ENCODE peak calls at places on chromosome 5, in five cellular contexts. S is GM10248, O is AG04450, H is glutamatergic neuron, L is MCF 10A. Y is an unnamed sample.

GRCh38 chr5:17691781-17692180 is 57.5 kb downstream of the TAF11L14 start:
- DNase-seq in H (no peak), S (no peak), L (no peak), O (no peak), Y (no peak)

GRCh38 chr5:158947831-158948230 is 151.9 kb downstream of the EBF1 start:
- DNase-seq in H (no peak), L (no peak), S (no peak), O (no peak), Y (no peak)

GRCh38 chr5:17709011-17709710 is 74.9 kb downstream of the TAF11L14 start:
- DNase-seq in O (no peak), L (no peak), S (no peak), H (no peak), Y (no peak)

GRCh38 chr5:169628891-169629290 is 8.2 kb upstream of the DOCK2 start:
- DNase-seq in S (no peak), H (no peak), L (no peak), O (peak), Y (no peak)

GRCh38 chr5:16970260-16970659 is 34.2 kb upstream of the MYO10 start:
- DNase-seq in O (no peak), L (no peak), H (no peak), S (no peak), Y (no peak)

GRCh38 chr5:76874088-76874581 is 24.3 kb downstream of the S100Z start:
- DNase-seq in H (no peak), S (peak), L (no peak), O (no peak), Y (peak)

GRCh38 chr5:122192883-122193496 is 63.6 kb downstream of the ZNF474 start:
- DNase-seq in L (peak), O (peak), S (peak), H (no peak), Y (peak)

GRCh38 chr5:104088876-104089778 is 526.5 kb upstream of the NUDT12 start:
- DNase-seq in H (no peak), O (no peak), L (peak), S (no peak), Y (no peak)

GRCh38 chr5:54257366-54258118 is 52.8 kb downstream of the ARL15 start:
- DNase-seq in O (no peak), S (no peak), L (no peak), H (no peak), Y (no peak)

GRCh38 chr5:2861605-2862004 is 110.1 kb upstream of the IRX2 start:
- DNase-seq in L (peak), H (no peak), S (no peak), O (no peak), Y (no peak)

GRCh38 chr5:179766021-179766725 is 27.6 kb upstream of the LTC4S start:
- DNase-seq in S (no peak), H (no peak), L (no peak), O (no peak), Y (no peak)

GRCh38 chr5:113204525-113205161 is 228.0 kb downstream of the DCP2 start:
- DNase-seq in H (no peak), O (no peak), L (peak), S (no peak), Y (no peak)

GRCh38 chr5:152817311-152817710 is 412.2 kb upstream of the NMUR2 start:
- DNase-seq in S (no peak), O (no peak), L (no peak), H (no peak), Y (no peak)

GRCh38 chr5:140246378-140247122 is 56.4 kb downstream of the PFDN1 start:
- DNase-seq in O (no peak), H (no peak), L (no peak), S (no peak), Y (no peak)

GRCh38 chr5:176542135-176542595 is 5.0 kb upstream of the RNF44 start:
- DNase-seq in H (no peak), O (no peak), L (peak), S (no peak), Y (no peak)

GRCh38 chr5:100690036-100690560 is 154.9 kb downstream of the FAM174A start:
- DNase-seq in O (no peak), L (no peak), S (no peak), H (no peak), Y (no peak)

GRCh38 chr5:160155017-160155725 is 35.9 kb upstream of the PWWP2A start:
- DNase-seq in O (no peak), S (no peak), H (no peak), L (peak), Y (no peak)

GRCh38 chr5:72847989-72848473 is 31.6 kb downstream of the TNPO1 start:
- DNase-seq in H (peak), L (peak), S (peak), O (peak), Y (peak)
- TF ChIP-seq CTCF in H (no peak), L (no peak), S (no peak), O (no peak), Y (no peak)

DNA sequence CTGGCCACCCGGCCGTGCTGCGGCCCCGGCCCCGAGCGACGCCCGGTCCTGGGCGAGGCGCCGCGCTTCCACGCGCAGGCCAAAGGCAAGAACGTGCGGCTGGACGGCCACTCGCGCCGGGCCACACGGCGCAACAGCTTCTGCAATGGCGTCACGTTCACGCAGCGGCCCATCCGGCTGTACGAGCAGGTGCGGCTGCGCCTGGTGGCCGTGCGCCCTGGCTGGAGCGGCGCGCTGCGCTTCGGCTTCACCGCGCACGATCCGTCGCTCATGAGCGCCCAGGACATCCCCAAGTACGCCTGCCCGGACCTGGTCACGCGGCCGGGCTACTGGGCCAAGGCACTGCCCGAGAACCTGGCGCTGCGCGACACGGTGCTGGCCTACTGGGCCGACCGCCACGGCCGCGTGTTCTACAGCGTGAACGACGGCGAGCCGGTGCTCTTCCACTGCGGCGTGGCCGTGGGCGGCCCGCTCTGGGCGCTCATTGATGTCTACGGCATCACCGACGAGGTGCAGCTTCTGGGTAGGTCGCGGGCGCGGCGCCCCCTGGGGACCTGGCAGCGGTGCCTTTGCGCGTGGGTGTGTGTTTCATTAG is 28.8 kb downstream of the NEURL1B start:
- DNase-seq in H (no peak), L (no peak), S (no peak), O (no peak), Y (no peak)
- TF ChIP-seq CTCF in H (no peak), L (no peak), S (no peak), O (no peak), Y (no peak)

DNA sequence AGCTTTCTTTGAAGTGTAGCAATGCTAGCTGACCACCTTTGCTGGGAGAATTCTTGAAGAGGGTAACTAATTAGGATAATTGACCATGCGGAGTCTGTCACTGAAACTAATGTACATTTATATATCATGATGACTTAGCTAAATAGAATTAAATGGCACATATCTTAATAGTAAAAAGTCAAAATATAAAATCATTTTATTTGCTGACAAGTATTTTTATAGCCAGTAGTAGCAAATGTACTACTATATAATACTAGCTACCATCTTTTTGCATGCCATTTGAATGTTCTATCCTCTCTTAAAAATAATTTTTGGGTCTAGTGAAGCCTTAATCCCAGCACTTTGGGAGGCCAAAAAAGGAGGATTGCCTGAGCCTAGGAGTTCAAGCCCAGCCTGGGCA is 605.8 kb upstream of the COX7C start:
- DNase-seq in O (no peak), S (no peak), H (no peak), L (no peak), Y (no peak)
- TF ChIP-seq CTCF in O (no peak), S (no peak), H (no peak), L (no peak), Y (no peak)

GRCh38 chr5:146474040-146474439 is 26.9 kb downstream of the TCERG1 start:
- DNase-seq in H (no peak), S (no peak), O (no peak), L (no peak), Y (no peak)

GRCh38 chr5:146475906-146476305 is 28.8 kb downstream of the TCERG1 start:
- DNase-seq in H (no peak), O (no peak), L (no peak), S (no peak), Y (no peak)

GRCh38 chr5:146475190-146475801 is 28.2 kb downstream of the TCERG1 start:
- DNase-seq in S (no peak), L (no peak), O (no peak), H (no peak), Y (no peak)
- TF ChIP-seq CTCF in S (no peak), L (peak), O (peak), H (peak), Y (peak)

GRCh38 chr5:150672237-150672883 is 11.3 kb downstream of the MYOZ3 start:
- DNase-seq in H (no peak), S (no peak), O (no peak), L (peak), Y (no peak)
- TF ChIP-seq CTCF in H (no peak), S (no peak), O (no peak), L (no peak), Y (no peak)

GRCh38 chr5:151587796-151588606 is 3.1 kb downstream of the FAT2 start:
- DNase-seq in H (no peak), S (no peak), O (no peak), L (no peak), Y (no peak)
- TF ChIP-seq CTCF in H (no peak), S (no peak), O (no peak), L (no peak), Y (no peak)

GRCh38 chr5:14208071-14209021 is 65.2 kb downstream of the TRIO start:
- DNase-seq in O (peak), H (no peak), L (peak), S (peak), Y (peak)
- TF ChIP-seq CTCF in O (no peak), H (no peak), L (no peak), S (no peak), Y (peak)

DNA sequence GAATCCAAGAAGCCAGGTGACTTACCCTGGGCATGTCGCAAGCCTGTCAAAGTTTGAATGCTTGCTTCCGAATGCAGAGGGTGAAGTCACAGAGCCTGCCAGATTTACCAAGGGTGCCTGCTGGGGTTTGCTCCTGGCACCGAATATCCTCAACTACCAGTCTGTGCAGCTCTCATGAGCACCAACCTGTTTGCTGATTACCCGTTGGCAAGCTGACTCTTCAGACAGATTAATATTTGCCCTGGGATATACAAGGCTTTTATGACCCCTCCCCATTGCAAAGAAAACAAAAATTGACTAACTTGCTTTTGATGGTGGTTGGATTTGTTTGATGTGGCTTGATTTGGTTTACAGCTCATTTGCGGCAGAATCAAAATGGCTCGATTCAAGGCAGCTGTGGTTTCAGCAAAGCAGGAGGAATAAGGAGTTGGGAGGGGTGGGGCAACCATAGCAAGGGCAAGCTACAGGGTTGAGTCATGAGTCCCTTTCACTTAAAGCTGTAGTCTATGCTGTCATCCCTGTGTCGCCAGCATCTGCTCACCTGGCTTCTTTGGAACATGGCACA is 82.3 kb upstream of the AGXT2 start:
- DNase-seq in L (peak), H (no peak), O (no peak), S (no peak), Y (no peak)
- TF ChIP-seq CTCF in L (no peak), H (no peak), O (no peak), S (no peak), Y (no peak)

GRCh38 chr5:94968507-94969095 is 316.3 kb downstream of the MCTP1 start:
- DNase-seq in L (peak), S (peak), O (peak), H (no peak), Y (peak)
- TF ChIP-seq CTCF in L (peak), S (peak), O (peak), H (peak), Y (peak)

DNA sequence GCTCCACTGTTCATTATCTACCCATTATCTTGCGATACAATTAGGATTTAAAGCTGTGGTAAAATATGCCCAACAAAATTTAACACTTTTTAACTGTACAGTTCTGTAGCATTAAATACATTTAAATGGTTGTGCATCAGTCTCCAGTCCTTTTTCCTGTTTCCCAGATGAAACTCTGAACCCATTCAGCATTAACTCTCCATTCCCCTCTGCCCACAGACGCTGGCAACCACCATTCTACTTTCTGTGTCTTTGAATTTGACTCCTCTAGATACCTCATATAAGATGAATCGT is 2.9 kb upstream of the TRIM7 start:
- DNase-seq in S (no peak), H (no peak), O (no peak), L (no peak), Y (no peak)
- TF ChIP-seq CTCF in S (no peak), H (no peak), O (no peak), L (no peak), Y (no peak)

Y was measured in GM12864.